ENCODE peak calls at places on chromosome 7, in ten cellular contexts. S, G, P, R, F, L, E, X, O and D are unnamed samples.

GRCh38 chr7:605661-606450 is 86.2 kb upstream of the PDGFA start:
- DNase-seq in G (no peak), L (no peak), E (no peak), P (no peak), S (no peak), X (no peak), R (no peak), O (no peak), F (no peak), D (no peak)

GRCh38 chr7:29013062-29013461 is 54.9 kb upstream of the TRIL start:
- DNase-seq in S (no peak), G (no peak), X (no peak), E (no peak), L (no peak), P (no peak), F (no peak), O (no peak), R (no peak), D (no peak)

GRCh38 chr7:51278797-51279196 is 37.8 kb downstream of the COBL start:
- DNase-seq in G (no peak), R (no peak), L (no peak), X (no peak), P (no peak), F (no peak), E (no peak), S (peak; percentile 63), O (no peak), D (no peak)

GRCh38 chr7:17697128-17697881 is 243.0 kb downstream of the SNX13 start:
- DNase-seq in P (no peak), R (no peak), G (no peak), X (no peak), E (no peak), O (no peak), L (no peak), S (no peak), F (no peak), D (no peak)

GRCh38 chr7:40595129-40595528 is 460.3 kb downstream of the SUGCT start:
- DNase-seq in P (no peak), F (no peak), S (no peak), G (no peak), L (no peak), R (no peak), X (no peak), E (no peak), O (no peak), D (no peak)

GRCh38 chr7:28389504-28390385 is 22.6 kb upstream of the CREB5 start:
- DNase-seq in O (peak; percentile 17), L (no peak), X (no peak), G (no peak), E (no peak), P (no peak), F (peak; percentile 19), R (peak; percentile 84), S (peak; percentile 49), D (peak; percentile 86)

GRCh38 chr7:48424731-48425130 is 253.5 kb downstream of the ABCA13 start:
- DNase-seq in X (no peak), S (no peak), L (no peak), G (no peak), P (no peak), R (no peak), F (no peak), E (no peak), O (no peak), D (peak; percentile 44)

GRCh38 chr7:44145969-44146897 is 5.1 kb upstream of the MYL7 start:
- DNase-seq in G (peak; percentile 13), E (peak; percentile 41), S (peak; percentile 83), P (peak; percentile 47), L (peak; percentile 90), O (peak; percentile 86), F (peak; percentile 95), X (peak; percentile 54), R (no peak), D (peak; percentile 79)

GRCh38 chr7:69177326-69177897 is 420.9 kb upstream of the AUTS2 start:
- DNase-seq in G (no peak), X (no peak), S (peak; percentile 25), R (no peak), E (no peak), O (no peak), F (no peak), L (peak; percentile 13), P (no peak), D (no peak)

GRCh38 chr7:2387897-2388636 is 15.3 kb upstream of the CHST12 start:
- DNase-seq in E (no peak), R (no peak), X (no peak), O (no peak), S (no peak), G (no peak), L (no peak), P (no peak), F (no peak), D (no peak)

GRCh38 chr7:25303380-25304321 is 75.4 kb upstream of the NPVF start:
- DNase-seq in O (no peak), R (no peak), P (no peak), L (no peak), X (no peak), S (no peak), F (no peak), G (no peak), E (no peak), D (peak; percentile 35)

GRCh38 chr7:889025-889390 is 12.7 kb downstream of the GET4 start:
- DNase-seq in S (no peak), R (no peak), P (no peak), X (no peak), F (no peak), L (no peak), E (no peak), O (no peak), G (no peak), D (no peak)

GRCh38 chr7:56079450-56080185 is 13.1 kb downstream of the PHKG1 start:
- DNase-seq in G (no peak), E (no peak), P (no peak), L (peak; percentile 63), X (no peak), S (peak; percentile 95), O (peak; percentile 80), R (peak; percentile 67), F (peak; percentile 88), D (no peak)